ENCODE peak calls at places on chromosome 3, in seven cellular contexts. E is GM19239; O is astrocyte of the spinal cord; M is stimulated activated CD8-positive, alpha-beta memory T cell treated with anti-CD3 and anti-CD28 coated beads, Interleukin-2, amount 100 ng/mL, for 48 hours; R is suprapubic skin; B is left cardiac atrium; D is EH. S is an unnamed sample.

GRCh38 chr3:133412511-133413165 is 12.8 kb downstream of the BFSP2 start:
- DNase-seq in E (no peak), O (peak; percentile 51), M (no peak), R (no peak), B (peak; percentile 44), D (peak; percentile 61), S (no peak)

GRCh38 chr3:130831716-130832400 is 62.0 kb upstream of the ATP2C1 start:
- DNase-seq in E (no peak), O (no peak), M (no peak), R (no peak), B (no peak), D (no peak), S (no peak)

GRCh38 chr3:86702381-86702958 is 288.5 kb downstream of the VGLL3 start:
- DNase-seq in E (no peak), O (peak; percentile 21), M (no peak), R (no peak), B (no peak), D (peak; percentile 16), S (no peak)

GRCh38 chr3:158768361-158768787 is 33.5 kb upstream of the MFSD1 start:
- DNase-seq in E (no peak), O (peak; percentile 76), M (no peak), R (no peak), B (peak; percentile 79), D (peak; percentile 73), S (no peak)

GRCh38 chr3:47006145-47006651 is 26.7 kb downstream of the NBEAL2 start:
- DNase-seq in E (no peak), O (no peak), M (no peak), R (no peak), B (no peak), D (no peak), S (no peak)

GRCh38 chr3:67389176-67389575 is 265.2 kb downstream of the SUCLG2 start:
- DNase-seq in E (peak; percentile 28), O (no peak), M (no peak), R (no peak), B (no peak), D (peak; percentile 41), S (no peak)

GRCh38 chr3:172467170-172467824 is 19.0 kb upstream of the GHSR start:
- DNase-seq in E (no peak), O (peak; percentile 31), M (no peak), R (no peak), B (no peak), D (peak; percentile 67), S (no peak)

GRCh38 chr3:106542101-106542769 is 673.4 kb upstream of the CBLB start:
- DNase-seq in E (no peak), O (peak; percentile 46), M (no peak), R (no peak), B (no peak), D (no peak), S (no peak)

GRCh38 chr3:188706176-188706575 is 465.6 kb upstream of the TPRG1 start:
- DNase-seq in E (no peak), O (peak; percentile 32), M (no peak), R (no peak), B (no peak), D (peak; percentile 46), S (no peak)

GRCh38 chr3:126857928-126858327 is 125.0 kb upstream of the PLXNA1 start:
- DNase-seq in E (no peak), O (no peak), M (no peak), R (no peak), B (no peak), D (no peak), S (no peak)